ENCODE peak calls at places on chromosomes 2 and 18, in five cellular contexts. A is effector memory CD8-positive, alpha-beta T cell; S is IMR-90; I is NCI-H1092; X is fibroblast of the aortic adventitia. P is an unnamed sample.
A peak's percentile ranks its signal among the peaks of the same experiment; 100 is the strongest.

GRCh38 chr2:40016151-40016885 is 237.3 kb upstream of the THUMPD2 start:
- DNase-seq in A (no peak), S (peak; percentile 81), I (no peak), X (no peak), P (no peak)

GRCh38 chr2:54347622-54348021 is 91.6 kb upstream of the TSPYL6 start:
- DNase-seq in A (no peak), S (no peak), I (no peak), X (no peak), P (no peak)

GRCh38 chr2:200810967-200811335 is 759 bp upstream of the BZW1 start:
- DNase-seq in A (no peak), S (peak; percentile 30), I (no peak), X (no peak), P (no peak)

GRCh38 chr2:7210712-7211111 is 293.5 kb downstream of the RNF144A start:
- DNase-seq in A (no peak), S (no peak), I (no peak), X (no peak), P (no peak)

GRCh38 chr2:207807516-207807915 is 37.8 kb upstream of the FZD5 start:
- DNase-seq in A (no peak), S (no peak), I (no peak), X (no peak), P (no peak)

GRCh38 chr18:14912967-14913366 is 165.0 kb downstream of the ANKRD30B start:
- DNase-seq in A (no peak), S (no peak), I (no peak), X (no peak), P (no peak)

GRCh38 chr2:109275120-109276040 is 146.4 kb downstream of the SH3RF3 start:
- DNase-seq in A (no peak), S (no peak), I (peak; percentile 92), X (no peak), P (no peak)

GRCh38 chr2:64854773-64855237 is 134.4 kb upstream of the SLC1A4 start:
- DNase-seq in A (no peak), S (peak; percentile 64), I (no peak), X (peak; percentile 73), P (no peak)

GRCh38 chr2:239268082-239268481 is 132.7 kb downstream of the HDAC4 start:
- DNase-seq in A (no peak), S (no peak), I (no peak), X (no peak), P (no peak)

GRCh38 chr2:158743466-158743865 is 51.7 kb upstream of the DAPL1 start:
- DNase-seq in A (no peak), S (no peak), I (no peak), X (no peak), P (no peak)

GRCh38 chr2:28395334-28396061 is 2.8 kb downstream of the FOSL2 start:
- DNase-seq in A (no peak), S (peak; percentile 56), I (no peak), X (peak; percentile 87), P (peak; percentile 72)

GRCh38 chr18:26454192-26454591 is 94.2 kb downstream of the KCTD1 start:
- DNase-seq in A (no peak), S (no peak), I (no peak), X (no peak), P (no peak)

GRCh38 chr2:10254373-10255188 is 48.1 kb upstream of the HPCAL1 start:
- DNase-seq in A (no peak), S (peak; percentile 30), I (no peak), X (no peak), P (no peak)

GRCh38 chr18:33513027-33513426 is 65.0 kb upstream of the ASXL3 start:
- DNase-seq in A (no peak), S (no peak), I (no peak), X (no peak), P (no peak)

GRCh38 chr18:3979024-3979423 is 476.1 kb downstream of the DLGAP1 start:
- DNase-seq in A (no peak), S (no peak), I (no peak), X (no peak), P (no peak)

GRCh38 chr2:45699032-45699658 is 47.7 kb downstream of the PRKCE start:
- DNase-seq in A (no peak), S (peak; percentile 88), I (no peak), X (peak; percentile 73), P (peak; percentile 59)

GRCh38 chr2:74922592-74923227 is 35.7 kb upstream of the POLE4 start:
- DNase-seq in A (no peak), S (peak; percentile 35), I (no peak), X (peak; percentile 37), P (no peak)

GRCh38 chr2:217055624-217056023 is 195.8 kb upstream of the TNP1 start:
- DNase-seq in A (no peak), S (no peak), I (no peak), X (no peak), P (no peak)

GRCh38 chr2:111703759-111704158 is 180.2 kb downstream of the ANAPC1 start:
- DNase-seq in A (no peak), S (no peak), I (no peak), X (no peak), P (no peak)

GRCh38 chr2:132937629-132938028 is 267.6 kb upstream of the LYPD1 start:
- DNase-seq in A (no peak), S (peak; percentile 63), I (no peak), X (peak; percentile 66), P (no peak)

GRCh38 chr2:69119104-69119503 is 106.1 kb downstream of the ANTXR1 start:
- DNase-seq in A (no peak), S (no peak), I (no peak), X (no peak), P (no peak)

GRCh38 chr2:190683802-190684201 is 34.9 kb downstream of the NAB1 start:
- DNase-seq in A (no peak), S (peak; percentile 87), I (no peak), X (no peak), P (no peak)

GRCh38 chr2:76310894-76311293 is 600.2 kb upstream of the GCFC2 start:
- DNase-seq in A (no peak), S (no peak), I (no peak), X (no peak), P (no peak)

GRCh38 chr2:25184254-25184653 is 15.9 kb upstream of the POMC start:
- DNase-seq in A (no peak), S (no peak), I (no peak), X (no peak), P (peak; percentile 28)

GRCh38 chr2:105734762-105735538 is 9.8 kb upstream of the NCK2 start:
- DNase-seq in A (no peak), S (peak; percentile 57), I (no peak), X (peak; percentile 63), P (peak; percentile 67)

GRCh38 chr2:172098287-172098649 is 4.4 kb downstream of the DLX2 start:
- DNase-seq in A (no peak), S (no peak), I (no peak), X (no peak), P (no peak)

GRCh38 chr2:217468042-217468441 is 534.8 kb downstream of the TNS1 start:
- DNase-seq in A (no peak), S (no peak), I (no peak), X (no peak), P (no peak)

GRCh38 chr18:77702686-77703085 is 453.0 kb downstream of the GALR1 start:
- DNase-seq in A (no peak), S (peak; percentile 2), I (peak; percentile 58), X (peak; percentile 19), P (no peak)

GRCh38 chr2:181454990-181455520 is 2.1 kb upstream of the ITGA4 start:
- DNase-seq in A (no peak), S (no peak), I (no peak), X (no peak), P (no peak)

GRCh38 chr2:64456298-64456697 is 2.3 kb downstream of the LGALSL start:
- DNase-seq in A (no peak), S (no peak), I (no peak), X (no peak), P (no peak)

GRCh38 chr2:205957452-205958154 is 128.4 kb downstream of the INO80D start:
- DNase-seq in A (peak; percentile 7), S (no peak), I (no peak), X (no peak), P (no peak)

GRCh38 chr2:29228276-29228675 is 113.1 kb downstream of the CLIP4 start:
- DNase-seq in A (no peak), S (peak; percentile 30), I (no peak), X (peak; percentile 57), P (no peak)

GRCh38 chr18:79782566-79783308 is 15.0 kb upstream of the KCNG2 start:
- DNase-seq in A (no peak), S (no peak), I (peak; percentile 41), X (no peak), P (no peak)

GRCh38 chr2:162317910-162318279 is 589 bp downstream of the IFIH1 start:
- DNase-seq in A (peak; percentile 23), S (no peak), I (no peak), X (no peak), P (peak; percentile 60)

GRCh38 chr18:58402247-58402646 is 226.6 kb downstream of the ALPK2 start:
- DNase-seq in A (no peak), S (no peak), I (no peak), X (peak; percentile 17), P (peak; percentile 65)

P was measured in mammary epithelial cell.